ENCODE peak calls at places on chromosomes 13 and 19, in nine cellular contexts. C, K, D, P, G, T, S, Z and Q are unnamed samples.

GRCh38 chr19:38720559-38721236 is 23.6 kb downstream of the CAPN12 start:
- DNase-seq in S (no peak), Z (no peak), K (no peak), G (no peak), T (no peak), D (no peak), C (no peak), P (no peak), Q (no peak)

GRCh38 chr13:31050486-31051400 is 111.0 kb downstream of the HSPH1 start:
- DNase-seq in T (no peak), S (no peak), K (peak), P (peak), G (no peak), C (no peak), D (no peak), Z (no peak), Q (no peak)

GRCh38 chr13:51643882-51644281 is 59.6 kb downstream of the WDFY2 start:
- DNase-seq in G (no peak), C (no peak), D (no peak), T (no peak), P (peak), S (no peak), Z (peak), K (no peak), Q (no peak)

GRCh38 chr19:19451429-19452240 is 46.2 kb downstream of the GATAD2A start:
- DNase-seq in C (no peak), P (no peak), K (peak), S (no peak), Z (no peak), T (no peak), D (no peak), G (no peak), Q (no peak)

GRCh38 chr19:52600639-52601024 is 30.5 kb downstream of the ZNF701 start:
- DNase-seq in P (peak), Z (peak), G (no peak), S (no peak), K (peak), T (peak), C (no peak), D (no peak), Q (peak)

GRCh38 chr13:27783111-27783510 is 9.2 kb upstream of the GSX1 start:
- DNase-seq in T (no peak), D (no peak), C (no peak), P (peak), Z (peak), S (no peak), G (no peak), K (no peak), Q (no peak)

GRCh38 chr13:43227721-43228120 is 204.3 kb downstream of the DNAJC15 start:
- DNase-seq in G (no peak), Z (no peak), S (no peak), P (peak), C (no peak), T (no peak), K (no peak), D (no peak), Q (no peak)

GRCh38 chr19:51695702-51696315 is 2.7 kb downstream of the SPACA6 start:
- DNase-seq in Z (no peak), G (no peak), S (no peak), T (peak), D (no peak), K (no peak), P (no peak), C (no peak), Q (no peak)

GRCh38 chr19:35116085-35116801 is 620 bp downstream of the FXYD3 start:
- DNase-seq in D (no peak), Z (no peak), T (peak), G (no peak), S (no peak), P (no peak), K (peak), C (peak), Q (no peak)

GRCh38 chr13:113061271-113061625 is 44.3 kb upstream of the F7 start:
- DNase-seq in Z (no peak), G (no peak), K (no peak), C (no peak), P (no peak), D (no peak), S (no peak), T (no peak), Q (no peak)

GRCh38 chr13:93867481-93867880 is 612.0 kb downstream of the DCT start:
- DNase-seq in S (no peak), G (no peak), D (no peak), C (no peak), T (no peak), K (no peak), P (peak), Z (no peak), Q (no peak)

GRCh38 chr13:101736551-101736950 is 284.1 kb downstream of the ITGBL1 start:
- DNase-seq in S (no peak), C (no peak), G (no peak), P (no peak), Z (no peak), T (no peak), D (no peak), K (no peak), Q (no peak)

GRCh38 chr13:47215741-47216140 is 318.9 kb upstream of the HTR2A start:
- DNase-seq in Z (no peak), S (no peak), C (no peak), P (peak), T (no peak), K (no peak), G (no peak), D (no peak), Q (no peak)

GRCh38 chr13:105403065-105403464 is 1132.4 kb downstream of the EFNB2 start:
- DNase-seq in D (no peak), G (no peak), S (no peak), C (no peak), K (no peak), T (no peak), P (no peak), Z (no peak), Q (no peak)

GRCh38 chr13:73061478-73062275 is 2.9 kb downstream of the KLF5 start:
- DNase-seq in K (no peak), S (no peak), Z (no peak), D (no peak), T (no peak), C (no peak), G (no peak), P (no peak), Q (no peak)

GRCh38 chr13:33178197-33178699 is 107.3 kb downstream of the STARD13 start:
- DNase-seq in S (no peak), Z (no peak), C (no peak), P (no peak), D (no peak), T (no peak), G (no peak), K (no peak), Q (no peak)

GRCh38 chr13:20654156-20654555 is 49.3 kb upstream of the IL17D start:
- DNase-seq in Z (no peak), S (no peak), D (no peak), G (no peak), K (no peak), P (peak), C (no peak), T (no peak), Q (no peak)

GRCh38 chr19:34253711-34254551 is 423 bp upstream of the GARRE1 start:
- DNase-seq in C (peak), P (peak), G (peak), T (no peak), D (no peak), K (peak), S (peak), Z (peak), Q (peak)

GRCh38 chr13:51837016-51837415 is 8.0 kb downstream of the TMEM272 start:
- DNase-seq in S (no peak), G (no peak), C (no peak), Z (no peak), T (no peak), D (no peak), P (no peak), K (no peak), Q (no peak)

GRCh38 chr19:39327318-39327717 is 6.7 kb upstream of the LRFN1 start:
- DNase-seq in S (no peak), G (no peak), K (no peak), P (no peak), C (no peak), D (no peak), Z (no peak), T (no peak), Q (no peak)

GRCh38 chr19:52613299-52613906 is 24.8 kb downstream of the ZNF83 start:
- DNase-seq in P (no peak), T (no peak), S (no peak), G (no peak), K (no peak), D (no peak), C (no peak), Z (no peak), Q (no peak)

GRCh38 chr13:99987180-99988047 is 5.8 kb downstream of the ZIC2 start:
- DNase-seq in D (no peak), P (no peak), K (no peak), C (no peak), S (no peak), G (no peak), T (no peak), Z (no peak), Q (no peak)
- TF ChIP-seq POLR2A in D (no peak), P (no peak), K (no peak), C (no peak), S (no peak), G (no peak), T (no peak), Z (no peak), Q (no peak)

GRCh38 chr19:5023128-5023571 is 54.2 kb downstream of the KDM4B start:
- DNase-seq in P (no peak), Z (no peak), T (no peak), C (no peak), D (peak), K (no peak), S (no peak), G (no peak), Q (no peak)
- TF ChIP-seq POLR2A in P (no peak), Z (no peak), T (no peak), C (no peak), D (no peak), K (no peak), S (no peak), G (no peak), Q (no peak)

DNA sequence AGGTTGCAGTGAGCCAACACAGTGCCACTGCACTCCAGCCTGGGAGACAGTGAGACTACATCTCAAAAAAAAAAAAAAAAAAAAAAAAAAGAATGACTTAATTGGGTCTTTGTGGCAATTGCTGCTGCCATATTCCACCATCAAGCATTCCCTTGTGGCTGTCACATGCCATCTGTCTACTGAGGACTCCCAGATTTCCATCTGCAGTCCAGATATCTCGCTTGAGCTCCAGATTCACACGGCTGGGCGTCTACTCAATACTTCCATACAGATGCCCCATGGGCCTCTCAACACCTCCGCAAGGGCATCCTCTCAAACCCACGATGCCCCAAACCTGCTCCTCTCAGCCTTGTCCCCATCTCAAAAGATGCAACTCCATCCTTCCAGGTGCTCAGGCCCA is 12.9 kb downstream of the TMEM143 start:
- DNase-seq in P (no peak), C (no peak), D (no peak), S (no peak), K (no peak), Z (no peak), T (no peak), G (no peak), Q (no peak)
- TF ChIP-seq POLR2A in P (no peak), C (no peak), D (no peak), S (no peak), K (no peak), Z (no peak), T (no peak), G (no peak), Q (no peak)

DNA sequence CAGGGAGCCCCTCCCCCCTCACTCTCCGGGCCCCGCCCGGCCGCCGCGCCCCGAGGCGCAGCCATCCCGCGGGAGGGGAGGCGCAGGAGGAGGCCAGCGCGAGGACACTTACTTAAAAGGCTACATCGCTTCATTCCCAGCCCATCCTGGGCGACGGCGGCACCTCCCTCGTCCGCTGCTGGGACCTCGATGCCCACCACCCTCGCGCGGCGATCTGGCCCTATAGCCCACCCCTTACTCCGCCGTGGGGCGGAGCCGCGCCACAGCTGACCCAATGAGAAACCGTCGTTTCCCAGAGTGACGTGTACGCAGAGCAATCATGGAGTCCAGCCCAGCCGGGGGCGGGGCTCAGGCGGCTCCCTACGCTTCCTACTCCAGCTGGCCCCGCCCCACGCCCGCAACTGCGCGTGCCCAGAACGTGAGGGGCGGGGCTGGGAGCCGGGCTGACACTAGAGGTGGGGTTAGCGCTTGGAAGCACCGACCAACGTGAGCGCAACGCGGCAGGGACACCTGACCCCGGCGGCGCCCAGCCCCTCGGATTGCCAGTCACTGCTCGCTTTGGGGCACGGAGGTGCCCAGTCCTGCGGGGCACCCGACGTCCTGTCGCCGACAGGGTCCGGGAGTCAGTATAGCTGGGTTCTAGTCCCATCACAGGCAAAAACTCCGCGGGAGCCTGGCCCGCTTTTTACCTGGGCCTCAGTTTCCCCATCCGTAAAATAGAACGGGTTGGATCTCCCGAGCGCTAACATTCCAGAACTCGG is at the start of gene ANKRD27:
- DNase-seq in C (peak), G (peak), D (peak), K (peak), Z (peak), S (peak), P (peak), T (peak), Q (peak)
- TF ChIP-seq POLR2A in C (no peak), G (no peak), D (peak), K (no peak), Z (peak), S (peak), P (peak), T (no peak), Q (peak)

GRCh38 chr19:50333235-50333736 is 4.1 kb upstream of the KCNC3 start:
- DNase-seq in Z (peak), P (peak), K (peak), S (peak), G (peak), C (peak), D (peak), T (peak), Q (peak)
- TF ChIP-seq POLR2A in Z (no peak), P (no peak), K (no peak), S (peak), G (no peak), C (no peak), D (no peak), T (no peak), Q (no peak)

GRCh38 chr19:6529351-6529750 is 1.5 kb upstream of the TNFSF9 start:
- DNase-seq in G (no peak), C (no peak), D (no peak), P (no peak), S (no peak), T (no peak), K (no peak), Z (no peak), Q (no peak)

GRCh38 chr19:6531163-6531955 is 533 bp downstream of the TNFSF9 start:
- DNase-seq in P (no peak), Z (no peak), T (no peak), D (no peak), G (no peak), C (no peak), K (no peak), S (no peak), Q (no peak)

GRCh38 chr19:6529937-6530384 is 865 bp upstream of the TNFSF9 start:
- DNase-seq in S (no peak), P (no peak), Z (no peak), C (no peak), D (no peak), G (no peak), K (no peak), T (no peak), Q (no peak)

GRCh38 chr19:6531956-6532243 is 1.1 kb downstream of the TNFSF9 start:
- DNase-seq in C (no peak), Z (no peak), G (no peak), K (no peak), S (no peak), P (no peak), T (no peak), D (no peak), Q (no peak)

DNA sequence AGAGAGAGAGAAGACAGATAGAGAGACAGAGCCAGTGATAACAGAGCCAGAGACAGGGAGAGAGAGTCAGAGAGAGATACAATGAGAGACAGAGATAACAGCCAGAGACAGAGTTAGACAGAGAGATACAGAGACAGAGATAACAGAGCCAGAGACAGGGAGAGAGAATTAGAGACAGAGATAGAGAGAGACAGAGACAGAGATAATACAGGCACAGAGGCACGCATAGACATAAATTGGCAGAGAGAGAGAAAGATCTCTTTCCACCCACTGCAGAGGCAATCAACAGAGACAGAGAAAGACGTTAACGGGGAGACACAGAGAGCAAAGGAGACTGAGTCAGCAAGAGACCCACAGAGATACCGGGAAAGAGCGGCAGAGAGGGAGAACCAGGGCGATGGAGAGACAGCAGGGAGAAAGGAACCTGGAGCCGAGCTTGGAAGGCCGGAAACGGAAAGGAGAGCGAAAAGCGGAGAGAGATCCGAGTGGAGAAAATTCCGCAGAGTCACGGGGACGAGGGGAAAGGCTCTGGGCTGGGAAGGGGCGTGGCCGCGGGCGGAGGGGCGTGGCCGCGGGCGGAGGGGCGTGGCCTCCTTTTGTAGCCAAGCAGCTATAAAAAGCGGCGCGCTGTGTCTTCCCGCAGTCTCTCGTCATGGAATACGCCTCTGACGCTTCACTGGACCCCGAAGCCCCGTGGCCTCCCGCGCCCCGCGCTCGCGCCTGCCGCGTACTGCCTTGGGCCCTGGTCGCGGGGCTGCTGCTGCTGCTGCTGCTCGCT is at the start of gene TNFSF9:
- DNase-seq in C (peak), Z (peak), T (peak), D (peak), S (peak), P (peak), G (peak), K (peak), Q (peak)
- TF ChIP-seq POLR2A in C (peak), Z (peak), T (no peak), D (peak), S (peak), P (no peak), G (peak), K (no peak), Q (peak)

DNA sequence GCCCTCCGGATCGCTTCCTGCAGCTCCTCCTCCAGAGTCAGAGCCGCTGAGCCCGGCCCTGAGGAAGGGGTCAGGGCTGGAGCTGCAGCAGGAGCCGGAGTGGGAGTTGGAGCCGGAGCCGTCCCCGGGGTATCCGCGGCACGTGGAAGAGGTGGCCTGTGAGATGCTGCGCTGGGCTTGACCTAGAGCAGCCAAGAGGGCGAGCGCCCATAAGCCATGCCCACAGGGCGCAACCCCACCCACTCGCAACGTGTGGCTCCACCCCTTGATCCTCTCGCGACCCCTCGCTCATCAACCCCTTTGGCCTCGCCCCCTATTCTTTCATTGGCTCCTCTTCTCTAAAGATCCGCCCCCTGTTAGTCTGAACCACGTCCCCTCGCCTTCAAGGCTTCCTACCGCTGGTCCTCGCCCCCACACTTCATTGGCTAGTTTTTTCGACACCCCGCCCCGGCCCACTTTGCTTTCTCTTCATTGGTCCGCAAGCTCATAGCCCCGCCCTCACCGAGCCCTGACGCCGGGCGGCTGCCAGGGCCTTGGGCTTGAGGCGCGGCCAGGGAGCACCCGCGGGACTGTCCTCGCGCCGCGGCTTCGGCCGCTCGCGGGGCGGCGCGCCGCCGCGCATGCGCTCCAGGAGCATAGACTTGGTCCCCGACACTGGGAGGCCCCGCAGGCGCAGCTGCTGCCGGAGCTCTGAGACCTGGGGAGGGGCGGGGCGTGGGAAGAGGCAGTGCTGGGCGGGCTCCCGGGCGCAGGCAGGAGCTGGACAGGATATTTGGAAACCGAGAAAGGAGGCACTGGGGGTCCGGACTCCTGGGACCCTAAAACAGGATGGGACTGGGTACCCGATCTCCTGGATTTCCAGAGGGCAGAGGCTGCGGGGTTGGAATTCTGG is 5.4 kb downstream of the MAMSTR start:
- DNase-seq in C (peak), D (peak), T (peak), S (peak), P (peak), Z (peak), G (peak), K (peak), Q (peak)
- TF ChIP-seq POLR2A in C (no peak), D (peak), T (no peak), S (peak), P (no peak), Z (no peak), G (no peak), K (no peak), Q (peak)